ENCODE peak calls at places on chromosomes 12 and 14, in four cellular contexts. One of them, this sample, is unnamed.

GRCh38 chr12:55727643-55728184 is 1.1 kb downstream of the CD63 start:
- DNase-seq in IMR-90: peak; percentile 61
- DNase-seq in H9: no peak
- DNase-seq in HFF-Myc: no peak
- DNase-seq in this sample: no peak

GRCh38 chr12:57898308-57898970 is 42.9 kb upstream of the ATP23 start:
- DNase-seq in IMR-90: peak; percentile 5
- DNase-seq in H9: no peak
- DNase-seq in HFF-Myc: no peak
- DNase-seq in this sample: peak; percentile 1

GRCh38 chr14:91417134-91417982 is at the start of gene CCDC88C:
- DNase-seq in IMR-90: no peak
- DNase-seq in H9: peak; percentile 71
- DNase-seq in HFF-Myc: no peak
- DNase-seq in this sample: peak; percentile 23

GRCh38 chr14:105470812-105471771 is 3.5 kb upstream of the CRIP2 start:
- DNase-seq in IMR-90: no peak
- DNase-seq in H9: peak; percentile 71
- DNase-seq in HFF-Myc: no peak
- DNase-seq in this sample: peak; percentile 25

GRCh38 chr12:45388545-45388944 is 172.7 kb downstream of the ANO6 start:
- DNase-seq in HFF-Myc: no peak
- DNase-seq in IMR-90: peak; percentile 58
- DNase-seq in H9: no peak
- DNase-seq in this sample: peak; percentile 58

GRCh38 chr12:97016163-97016562 is 109.1 kb downstream of the NEDD1 start:
- DNase-seq in IMR-90: no peak
- DNase-seq in H9: no peak
- DNase-seq in HFF-Myc: no peak
- DNase-seq in this sample: no peak

GRCh38 chr12:96719671-96720362 is 187.2 kb upstream of the NEDD1 start:
- DNase-seq in H9: no peak
- DNase-seq in IMR-90: peak; percentile 40
- DNase-seq in HFF-Myc: no peak
- DNase-seq in this sample: peak; percentile 64

GRCh38 chr14:24465369-24465768 is 22.8 kb upstream of the SDR39U1 start:
- DNase-seq in IMR-90: no peak
- DNase-seq in H9: no peak
- DNase-seq in HFF-Myc: no peak
- DNase-seq in this sample: no peak

GRCh38 chr14:50084666-50085065 is 31.7 kb downstream of the VCPKMT start:
- DNase-seq in HFF-Myc: no peak
- DNase-seq in IMR-90: no peak
- DNase-seq in H9: no peak
- DNase-seq in this sample: no peak

GRCh38 chr12:32336261-32336660 is 63.1 kb upstream of the FGD4 start:
- DNase-seq in H9: no peak
- DNase-seq in HFF-Myc: no peak
- DNase-seq in IMR-90: no peak
- DNase-seq in this sample: no peak

GRCh38 chr12:12839886-12840285 is 26.7 kb downstream of the DDX47 start:
- DNase-seq in HFF-Myc: peak; percentile 85
- DNase-seq in IMR-90: peak; percentile 87
- DNase-seq in H9: no peak
- DNase-seq in this sample: peak; percentile 87

GRCh38 chr14:92565040-92565717 is 51.6 kb downstream of the RIN3 start:
- DNase-seq in H9: no peak
- DNase-seq in HFF-Myc: no peak
- DNase-seq in IMR-90: no peak
- DNase-seq in this sample: no peak

DNA sequence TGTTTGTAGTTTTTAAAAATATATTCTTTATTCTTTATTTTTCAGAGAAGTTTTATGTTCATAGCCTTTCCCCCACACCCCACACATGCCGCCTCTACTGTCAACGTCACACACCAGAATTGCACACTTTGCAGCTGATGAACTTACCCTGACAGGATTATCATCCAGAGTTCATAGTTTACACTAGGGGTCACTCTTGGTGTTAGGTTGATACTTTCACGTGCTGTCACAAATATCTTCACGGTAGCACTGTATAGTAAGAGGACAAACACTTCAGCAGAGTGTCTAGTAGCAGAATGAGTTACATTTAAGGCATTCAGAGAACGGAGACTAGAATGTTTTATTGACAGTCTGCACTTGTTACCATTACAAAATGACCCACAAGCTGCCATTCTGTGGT is 5.2 kb downstream of the DPPA3 start:
- DNase-seq in HFF-Myc: no peak
- DNase-seq in IMR-90: no peak
- DNase-seq in H9: no peak
- DNase-seq in this sample: no peak
- TF ChIP-seq CTCF in HFF-Myc: no peak
- TF ChIP-seq CTCF in IMR-90: no peak
- TF ChIP-seq CTCF in H9: peak; percentile 73
- TF ChIP-seq CTCF in this sample: no peak

GRCh38 chr14:99156814-99157213 is 115.2 kb downstream of the BCL11B start:
- DNase-seq in HFF-Myc: no peak
- DNase-seq in H9: peak; percentile 6
- DNase-seq in IMR-90: no peak
- DNase-seq in this sample: no peak
- TF ChIP-seq CTCF in HFF-Myc: no peak
- TF ChIP-seq CTCF in H9: no peak
- TF ChIP-seq CTCF in IMR-90: no peak
- TF ChIP-seq CTCF in this sample: no peak

DNA sequence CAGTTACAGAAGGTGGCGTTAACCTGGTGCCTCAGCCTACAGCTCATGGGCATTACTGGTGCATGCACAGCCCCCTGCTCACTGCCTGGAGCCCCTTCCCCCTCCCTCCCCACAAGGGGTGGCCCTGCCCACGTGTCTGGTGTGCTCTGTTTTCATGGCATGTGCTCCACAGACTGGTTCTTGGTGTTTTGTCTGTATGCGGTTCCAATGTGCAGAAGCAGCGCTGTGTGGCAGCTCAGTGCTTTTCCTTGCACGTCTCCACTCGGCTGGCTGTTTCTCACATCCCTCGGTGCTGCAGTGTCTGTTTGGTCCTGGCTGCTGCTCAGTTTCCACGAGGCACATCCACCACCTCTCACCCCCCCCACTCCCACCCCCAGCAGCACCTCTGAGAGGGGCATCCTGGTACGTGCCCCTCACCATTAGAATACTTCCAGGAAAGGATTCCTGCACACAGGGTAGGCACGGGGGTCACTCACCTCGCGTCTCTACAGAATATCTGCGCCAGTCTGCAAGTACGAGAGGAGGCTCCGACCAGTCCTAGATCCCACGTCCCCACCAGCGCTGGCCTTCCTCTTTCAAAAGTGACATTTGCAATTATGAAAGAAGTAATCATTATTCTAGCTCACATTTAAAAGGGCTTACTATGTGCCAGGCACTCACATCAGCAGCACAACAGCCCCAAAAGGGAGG is 27.1 kb downstream of the DIO3 start:
- DNase-seq in HFF-Myc: no peak
- DNase-seq in H9: no peak
- DNase-seq in IMR-90: no peak
- DNase-seq in this sample: no peak
- TF ChIP-seq CTCF in HFF-Myc: no peak
- TF ChIP-seq CTCF in H9: no peak
- TF ChIP-seq CTCF in IMR-90: no peak
- TF ChIP-seq CTCF in this sample: no peak

GRCh38 chr12:130838951-130839769 is at the start of gene STX2:
- DNase-seq in H9: peak; percentile 93
- DNase-seq in IMR-90: peak; percentile 74
- DNase-seq in HFF-Myc: peak; percentile 55
- DNase-seq in this sample: peak; percentile 79
- TF ChIP-seq CTCF in H9: peak; percentile 17
- TF ChIP-seq CTCF in IMR-90: peak; percentile 44
- TF ChIP-seq CTCF in HFF-Myc: peak; percentile 50
- TF ChIP-seq CTCF in this sample: peak; percentile 23

This sample was measured in astrocyte of the spinal cord.